ENCODE peak calls at places on chromosomes 13 and 19, in four cellular contexts. One of them, this sample, is unnamed.

GRCh38 chr19:29625316-29625715 is 19.2 kb downstream of the POP4 start:
- DNase-seq in left cardiac atrium: no peak
- DNase-seq in NCI-H1930: no peak
- DNase-seq in SW480: no peak
- DNase-seq in this sample: no peak

GRCh38 chr13:65881561-65882155 is 1348.5 kb downstream of the PCDH9 start:
- DNase-seq in left cardiac atrium: no peak
- DNase-seq in NCI-H1930: no peak
- DNase-seq in SW480: no peak
- DNase-seq in this sample: no peak

GRCh38 chr19:36128392-36128736 is 11.5 kb upstream of the CAPNS1 start:
- DNase-seq in left cardiac atrium: no peak
- DNase-seq in NCI-H1930: no peak
- DNase-seq in SW480: no peak
- DNase-seq in this sample: no peak

GRCh38 chr13:58097831-58098230 is 466.3 kb downstream of the PCDH17 start:
- DNase-seq in left cardiac atrium: no peak
- DNase-seq in NCI-H1930: no peak
- DNase-seq in SW480: no peak
- DNase-seq in this sample: no peak

GRCh38 chr19:16589917-16590316 is 17.7 kb upstream of the SLC35E1 start:
- DNase-seq in left cardiac atrium: no peak
- DNase-seq in NCI-H1930: no peak
- DNase-seq in SW480: no peak
- DNase-seq in this sample: no peak

GRCh38 chr13:97313481-97313880 is 91.3 kb downstream of the MBNL2 start:
- DNase-seq in left cardiac atrium: no peak
- DNase-seq in NCI-H1930: no peak
- DNase-seq in SW480: no peak
- DNase-seq in this sample: no peak

GRCh38 chr19:19615086-19615485 is 3.4 kb downstream of the PBX4 start:
- DNase-seq in left cardiac atrium: no peak
- DNase-seq in NCI-H1930: no peak
- DNase-seq in SW480: peak
- DNase-seq in this sample: no peak

GRCh38 chr13:40968416-40969000 is 50.6 kb downstream of the ELF1 start:
- DNase-seq in left cardiac atrium: no peak
- DNase-seq in NCI-H1930: no peak
- DNase-seq in SW480: no peak
- DNase-seq in this sample: no peak

GRCh38 chr13:101264931-101265330 is 151.4 kb downstream of the NALCN start:
- DNase-seq in left cardiac atrium: no peak
- DNase-seq in NCI-H1930: no peak
- DNase-seq in SW480: no peak
- DNase-seq in this sample: no peak

GRCh38 chr13:26806891-26807290 is 46.3 kb upstream of the GPR12 start:
- DNase-seq in left cardiac atrium: no peak
- DNase-seq in NCI-H1930: no peak
- DNase-seq in SW480: no peak
- DNase-seq in this sample: no peak

GRCh38 chr13:99155821-99156220 is 44.8 kb upstream of the UBAC2 start:
- DNase-seq in left cardiac atrium: no peak
- DNase-seq in NCI-H1930: no peak
- DNase-seq in SW480: no peak
- DNase-seq in this sample: no peak

GRCh38 chr13:99251908-99252307 is 6.3 kb downstream of the GPR18 start:
- DNase-seq in left cardiac atrium: no peak
- DNase-seq in NCI-H1930: no peak
- DNase-seq in SW480: no peak
- DNase-seq in this sample: no peak

GRCh38 chr19:3296034-3296433 is 70.3 kb upstream of the NFIC start:
- DNase-seq in left cardiac atrium: no peak
- DNase-seq in NCI-H1930: no peak
- DNase-seq in SW480: no peak
- DNase-seq in this sample: no peak

GRCh38 chr19:41904118-41904870 is 21.3 kb downstream of the ARHGEF1 start:
- DNase-seq in left cardiac atrium: no peak
- DNase-seq in NCI-H1930: peak
- DNase-seq in SW480: peak
- DNase-seq in this sample: no peak

GRCh38 chr19:11460207-11460606 is 20.6 kb downstream of the ELAVL3 start:
- DNase-seq in left cardiac atrium: no peak
- DNase-seq in NCI-H1930: no peak
- DNase-seq in SW480: no peak
- DNase-seq in this sample: no peak

GRCh38 chr13:90769387-90769786 is 578.1 kb upstream of the MIR17HG start:
- DNase-seq in left cardiac atrium: no peak
- DNase-seq in NCI-H1930: no peak
- DNase-seq in SW480: no peak
- DNase-seq in this sample: no peak

GRCh38 chr13:97853550-97853949 is 99.9 kb upstream of the IPO5 start:
- DNase-seq in left cardiac atrium: no peak
- DNase-seq in NCI-H1930: no peak
- DNase-seq in SW480: no peak
- DNase-seq in this sample: no peak

GRCh38 chr19:38003427-38004099 is 96.6 kb downstream of the SIPA1L3 start:
- DNase-seq in left cardiac atrium: peak
- DNase-seq in NCI-H1930: no peak
- DNase-seq in SW480: peak
- DNase-seq in this sample: no peak

GRCh38 chr13:94886191-94886590 is 173.8 kb upstream of the SOX21 start:
- DNase-seq in left cardiac atrium: no peak
- DNase-seq in NCI-H1930: no peak
- DNase-seq in SW480: no peak
- DNase-seq in this sample: no peak

GRCh38 chr13:96053003-96053703 is at the start of gene UGGT2:
- DNase-seq in left cardiac atrium: peak
- DNase-seq in NCI-H1930: peak
- DNase-seq in SW480: peak
- DNase-seq in this sample: no peak

GRCh38 chr19:18667531-18668251 is 15.8 kb upstream of the CRTC1 start:
- DNase-seq in left cardiac atrium: peak
- DNase-seq in NCI-H1930: no peak
- DNase-seq in SW480: no peak
- DNase-seq in this sample: no peak

GRCh38 chr19:50210425-50210824 is 7.0 kb downstream of the MYH14 start:
- DNase-seq in left cardiac atrium: no peak
- DNase-seq in NCI-H1930: no peak
- DNase-seq in SW480: no peak
- DNase-seq in this sample: no peak

GRCh38 chr13:111389621-111390521 is 69.4 kb downstream of the TEX29 start:
- DNase-seq in left cardiac atrium: no peak
- DNase-seq in NCI-H1930: no peak
- DNase-seq in SW480: no peak
- DNase-seq in this sample: no peak

GRCh38 chr19:40216013-40216776 is 2.0 kb downstream of the TTC9B start:
- DNase-seq in left cardiac atrium: no peak
- DNase-seq in NCI-H1930: no peak
- DNase-seq in SW480: no peak
- DNase-seq in this sample: no peak

GRCh38 chr13:43522788-43523187 is 264.0 kb downstream of the ENOX1 start:
- DNase-seq in left cardiac atrium: no peak
- DNase-seq in NCI-H1930: no peak
- DNase-seq in SW480: peak
- DNase-seq in this sample: no peak

GRCh38 chr13:21232196-21232595 is 55.7 kb downstream of the MRPL57 start:
- DNase-seq in left cardiac atrium: no peak
- DNase-seq in NCI-H1930: no peak
- DNase-seq in SW480: no peak
- DNase-seq in this sample: no peak

GRCh38 chr13:47665041-47665440 is 336.0 kb downstream of the SUCLA2 start:
- DNase-seq in left cardiac atrium: no peak
- DNase-seq in NCI-H1930: no peak
- DNase-seq in SW480: no peak
- DNase-seq in this sample: no peak

GRCh38 chr19:45254044-45254531 is 3.0 kb downstream of the MARK4 start:
- DNase-seq in left cardiac atrium: no peak
- DNase-seq in NCI-H1930: no peak
- DNase-seq in SW480: no peak
- DNase-seq in this sample: no peak

GRCh38 chr19:4980838-4981680 is 12.1 kb downstream of the KDM4B start:
- DNase-seq in left cardiac atrium: no peak
- DNase-seq in NCI-H1930: no peak
- DNase-seq in SW480: no peak
- DNase-seq in this sample: no peak

GRCh38 chr19:51361228-51361627 is 5.0 kb downstream of the ETFB start:
- DNase-seq in left cardiac atrium: peak
- DNase-seq in NCI-H1930: no peak
- DNase-seq in SW480: no peak
- DNase-seq in this sample: no peak

GRCh38 chr19:13037161-13037560 is 41.9 kb downstream of the NFIX start:
- DNase-seq in left cardiac atrium: no peak
- DNase-seq in NCI-H1930: no peak
- DNase-seq in SW480: peak
- DNase-seq in this sample: no peak

GRCh38 chr19:289651-290538 is 1.3 kb downstream of the PLPP2 start:
- DNase-seq in left cardiac atrium: no peak
- DNase-seq in NCI-H1930: no peak
- DNase-seq in SW480: peak
- DNase-seq in this sample: peak

GRCh38 chr13:80047406-80047805 is 293.5 kb downstream of the SPRY2 start:
- DNase-seq in left cardiac atrium: no peak
- DNase-seq in NCI-H1930: no peak
- DNase-seq in SW480: no peak
- DNase-seq in this sample: no peak

GRCh38 chr19:10961763-10962536 is 1.1 kb downstream of the SMARCA4 start:
- DNase-seq in left cardiac atrium: no peak
- DNase-seq in NCI-H1930: no peak
- DNase-seq in SW480: no peak
- DNase-seq in this sample: no peak

GRCh38 chr13:101211261-101211660 is 205.0 kb downstream of the NALCN start:
- DNase-seq in left cardiac atrium: no peak
- DNase-seq in NCI-H1930: no peak
- DNase-seq in SW480: no peak
- DNase-seq in this sample: no peak

GRCh38 chr19:56253737-56254136 is 18.8 kb upstream of the EDDM13 start:
- DNase-seq in left cardiac atrium: no peak
- DNase-seq in NCI-H1930: no peak
- DNase-seq in SW480: peak
- DNase-seq in this sample: no peak

GRCh38 chr19:39375929-39376328 is 15.0 kb downstream of the PAF1 start:
- DNase-seq in left cardiac atrium: no peak
- DNase-seq in NCI-H1930: no peak
- DNase-seq in SW480: no peak
- DNase-seq in this sample: no peak

GRCh38 chr19:31334101-31334848 is 15.0 kb downstream of the TSHZ3 start:
- DNase-seq in left cardiac atrium: no peak
- DNase-seq in NCI-H1930: no peak
- DNase-seq in SW480: peak
- DNase-seq in this sample: no peak

This sample was measured in T follicular helper cell.